ENCODE peak calls at places on chromosomes 5 and 9, in seven cellular contexts. U is fibroblast of lung, A is choroid plexus epithelial cell, V is tibial nerve, G is K562, D is lower leg skin, S is psoas muscle. Q is an unnamed sample.

GRCh38 chr9:131204285-131204684 is 72.0 kb downstream of the FAM78A start:
- DNase-seq in U (no peak), A (no peak), V (no peak), G (no peak), D (no peak), S (no peak), Q (no peak)

GRCh38 chr9:13786131-13786530 is 506.6 kb upstream of the MPDZ start:
- DNase-seq in U (peak), A (peak), V (peak), G (no peak), D (no peak), S (peak), Q (peak)

GRCh38 chr9:137724114-137724445 is 105.3 kb downstream of the EHMT1 start:
- DNase-seq in U (peak), A (peak), V (no peak), G (no peak), D (no peak), S (no peak), Q (no peak)

GRCh38 chr9:134422301-134422700 is 96.0 kb downstream of the RXRA start:
- DNase-seq in U (no peak), A (no peak), V (no peak), G (no peak), D (peak), S (peak), Q (no peak)

GRCh38 chr5:156640751-156641241 is 209.3 kb upstream of the PPP1R2B start:
- DNase-seq in U (peak), A (no peak), V (no peak), G (no peak), D (no peak), S (no peak), Q (peak)

GRCh38 chr5:37132646-37133045 is 116.5 kb downstream of the CPLANE1 start:
- DNase-seq in U (peak), A (peak), V (no peak), G (no peak), D (no peak), S (no peak), Q (peak)

GRCh38 chr5:10633271-10634049 is 69.6 kb downstream of the ANKRD33B start:
- DNase-seq in U (no peak), A (no peak), V (no peak), G (no peak), D (peak), S (no peak), Q (no peak)

GRCh38 chr5:88108490-88109279 is 160.0 kb downstream of the TMEM161B start:
- DNase-seq in U (peak), A (no peak), V (no peak), G (no peak), D (no peak), S (no peak), Q (no peak)

GRCh38 chr5:7927466-7928375 is 58.8 kb downstream of the MTRR start:
- DNase-seq in U (peak), A (peak), V (no peak), G (peak), D (no peak), S (no peak), Q (peak)

GRCh38 chr9:6616976-6617375 is 28.6 kb downstream of the GLDC start:
- DNase-seq in U (peak), A (no peak), V (no peak), G (no peak), D (peak), S (no peak), Q (no peak)

GRCh38 chr9:79127661-79128060 is 444.1 kb upstream of the TLE4 start:
- DNase-seq in U (no peak), A (no peak), V (no peak), G (no peak), D (no peak), S (no peak), Q (no peak)

GRCh38 chr9:16414451-16414850 is 456.0 kb downstream of the BNC2 start:
- DNase-seq in U (peak), A (peak), V (no peak), G (no peak), D (no peak), S (no peak), Q (no peak)

GRCh38 chr9:14221558-14221957 is 92.4 kb downstream of the NFIB start:
- DNase-seq in U (peak), A (peak), V (no peak), G (no peak), D (no peak), S (no peak), Q (peak)

GRCh38 chr9:107487521-107488399 is 1.8 kb downstream of the KLF4 start:
- DNase-seq in U (peak), A (peak), V (peak), G (no peak), D (peak), S (peak), Q (peak)

GRCh38 chr5:133287500-133287899 is 235.7 kb downstream of the HSPA4 start:
- DNase-seq in U (peak), A (peak), V (no peak), G (peak), D (no peak), S (peak), Q (peak)

GRCh38 chr9:34989946-34990635 is 546 bp downstream of the DNAJB5 start:
- DNase-seq in U (peak), A (peak), V (peak), G (peak), D (peak), S (peak), Q (no peak)

GRCh38 chr9:86043999-86044398 is 55.4 kb downstream of the GOLM1 start:
- DNase-seq in U (no peak), A (no peak), V (no peak), G (no peak), D (peak), S (no peak), Q (no peak)

GRCh38 chr5:145976431-145977155 is 40.2 kb downstream of the SH3RF2 start:
- DNase-seq in U (peak), A (peak), V (no peak), G (no peak), D (no peak), S (no peak), Q (peak)

GRCh38 chr5:120464627-120465280 is 654 bp downstream of the PRR16 start:
- DNase-seq in U (peak), A (peak), V (no peak), G (peak), D (peak), S (peak), Q (peak)

GRCh38 chr5:173884402-173885053 is 3.6 kb upstream of the CPEB4 start:
- DNase-seq in U (no peak), A (no peak), V (no peak), G (peak), D (no peak), S (no peak), Q (no peak)

GRCh38 chr9:95852059-95853032 is 23.1 kb upstream of the ERCC6L2 start:
- DNase-seq in U (peak), A (no peak), V (no peak), G (peak), D (no peak), S (no peak), Q (peak)

GRCh38 chr9:93268551-93269314 is 84.8 kb downstream of the WNK2 start:
- DNase-seq in U (no peak), A (no peak), V (no peak), G (no peak), D (no peak), S (peak), Q (no peak)

GRCh38 chr9:33473643-33474352 is at the start of gene NOL6:
- DNase-seq in U (peak), A (peak), V (peak), G (peak), D (peak), S (peak), Q (peak)

GRCh38 chr5:135307143-135307903 is 91.7 kb downstream of the MACROH2A1 start:
- DNase-seq in U (peak), A (no peak), V (no peak), G (no peak), D (peak), S (no peak), Q (no peak)

GRCh38 chr5:53399921-53400697 is 80.3 kb upstream of the FST start:
- DNase-seq in U (no peak), A (peak), V (no peak), G (no peak), D (no peak), S (no peak), Q (no peak)

GRCh38 chr5:6820851-6821479 is 107.7 kb downstream of the TENT4A start:
- DNase-seq in U (no peak), A (peak), V (no peak), G (peak), D (no peak), S (no peak), Q (peak)

GRCh38 chr5:141508808-141509611 is 20.1 kb downstream of the PCDHGC5 start:
- DNase-seq in U (peak), A (peak), V (no peak), G (no peak), D (peak), S (peak), Q (peak)

GRCh38 chr5:52787600-52788504 is at the start of the genes ITGA1 and PELO:
- DNase-seq in U (peak), A (peak), V (peak), G (no peak), D (peak), S (peak), Q (peak)

GRCh38 chr5:135606431-135606830 is 27.6 kb upstream of the CXCL14 start:
- DNase-seq in U (no peak), A (no peak), V (no peak), G (no peak), D (peak), S (no peak), Q (no peak)

GRCh38 chr5:55226934-55227737 is at the start of gene MCIDAS:
- DNase-seq in U (peak), A (no peak), V (no peak), G (peak), D (no peak), S (peak), Q (no peak)

GRCh38 chr5:36613771-36614656 is 7.6 kb downstream of the SLC1A3 start:
- DNase-seq in U (no peak), A (no peak), V (no peak), G (no peak), D (no peak), S (no peak), Q (no peak)

GRCh38 chr5:95924720-95925119 is 36.9 kb downstream of the ELL2 start:
- DNase-seq in U (no peak), A (peak), V (no peak), G (no peak), D (no peak), S (no peak), Q (no peak)

GRCh38 chr5:88877826-88878225 is 5.2 kb downstream of the MEF2C start:
- DNase-seq in U (no peak), A (peak), V (no peak), G (no peak), D (no peak), S (no peak), Q (peak)

GRCh38 chr5:174760721-174761120 is 36.3 kb downstream of the MSX2 start:
- DNase-seq in U (no peak), A (no peak), V (no peak), G (no peak), D (no peak), S (no peak), Q (no peak)

GRCh38 chr5:112445626-112446350 is 26.7 kb upstream of the EPB41L4A start:
- DNase-seq in U (no peak), A (no peak), V (no peak), G (no peak), D (no peak), S (no peak), Q (no peak)

GRCh38 chr5:178530526-178530925 is 59.7 kb downstream of the COL23A1 start:
- DNase-seq in U (no peak), A (no peak), V (no peak), G (no peak), D (no peak), S (peak), Q (no peak)

GRCh38 chr5:143216211-143216610 is 187.3 kb downstream of the NR3C1 start:
- DNase-seq in U (no peak), A (no peak), V (no peak), G (no peak), D (peak), S (no peak), Q (no peak)

GRCh38 chr9:6008169-6008979 is 7.0 kb downstream of the RANBP6 start:
- DNase-seq in U (peak), A (peak), V (peak), G (peak), D (peak), S (peak), Q (peak)

GRCh38 chr9:122246666-122247065 is 17.9 kb upstream of the LHX6 start:
- DNase-seq in U (no peak), A (no peak), V (no peak), G (no peak), D (no peak), S (no peak), Q (no peak)

GRCh38 chr9:3528466-3528865 is 2.7 kb upstream of the RFX3 start:
- DNase-seq in U (no peak), A (no peak), V (no peak), G (peak), D (no peak), S (no peak), Q (no peak)

GRCh38 chr9:3526166-3526902 is 533 bp upstream of the RFX3 start:
- DNase-seq in U (peak), A (peak), V (peak), G (peak), D (peak), S (peak), Q (peak)

GRCh38 chr9:3526903-3527652 is 1.3 kb upstream of the RFX3 start:
- DNase-seq in U (no peak), A (no peak), V (no peak), G (no peak), D (no peak), S (peak), Q (peak)

GRCh38 chr9:3525836-3526165 is at the start of gene RFX3:
- DNase-seq in U (peak), A (peak), V (peak), G (peak), D (peak), S (peak), Q (peak)

GRCh38 chr9:3527653-3527960 is 1.8 kb upstream of the RFX3 start:
- DNase-seq in U (no peak), A (no peak), V (no peak), G (no peak), D (no peak), S (no peak), Q (no peak)
- H3K4me3 ChIP-seq in U (peak), A (peak), V (peak), G (peak), D (no peak), S (peak), Q (peak)

DNA sequence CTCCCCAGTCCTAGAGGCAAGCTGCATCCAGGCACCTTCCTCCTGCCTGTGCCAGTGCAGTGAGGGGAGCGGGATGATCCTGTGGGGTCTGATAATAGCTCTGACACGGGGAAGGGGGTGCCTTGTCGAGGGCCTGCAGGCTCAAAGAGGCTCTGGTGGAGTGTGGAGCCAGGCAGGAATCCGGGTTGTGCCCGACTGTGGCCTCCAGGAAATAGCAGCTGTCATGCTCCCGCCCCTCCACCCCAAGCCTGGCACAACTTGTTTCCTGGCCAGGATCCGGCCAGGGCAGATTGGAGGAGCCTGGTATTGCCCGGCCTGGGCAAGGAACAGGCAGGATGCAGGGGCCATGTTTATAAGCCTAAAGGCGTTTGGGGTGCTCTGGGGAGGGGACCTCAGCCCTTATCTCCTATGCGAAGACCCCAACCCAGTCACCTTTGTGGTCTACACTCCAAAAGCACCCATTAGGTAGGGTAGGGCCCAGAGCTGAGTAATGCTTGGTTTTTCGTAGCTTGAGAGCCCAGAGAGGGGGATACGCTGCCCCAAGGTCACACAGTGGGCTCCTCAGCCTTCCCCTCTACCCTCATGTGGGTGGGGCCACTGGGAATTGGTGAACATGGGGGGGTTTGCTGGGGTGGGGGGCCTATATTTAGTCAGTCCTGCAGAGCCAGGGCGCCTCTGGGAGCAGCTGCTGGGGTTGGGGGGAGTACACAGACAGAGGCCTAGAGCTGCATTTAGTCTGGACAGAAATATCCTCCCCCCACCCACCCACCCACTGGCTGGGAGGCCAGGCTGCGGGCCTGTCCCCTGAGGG is 12.2 kb downstream of the CXXC5 start:
- DNase-seq in U (no peak), A (no peak), V (no peak), G (no peak), D (peak), S (peak), Q (peak)
- H3K4me3 ChIP-seq in U (no peak), A (peak), V (peak), G (peak), D (no peak), S (peak), Q (peak)

GRCh38 chr5:151082274-151082902 is 1.6 kb upstream of the TNIP1 start:
- DNase-seq in U (no peak), A (peak), V (no peak), G (peak), D (no peak), S (no peak), Q (no peak)
- H3K4me3 ChIP-seq in U (peak), A (no peak), V (peak), G (peak), D (no peak), S (peak), Q (peak)

DNA sequence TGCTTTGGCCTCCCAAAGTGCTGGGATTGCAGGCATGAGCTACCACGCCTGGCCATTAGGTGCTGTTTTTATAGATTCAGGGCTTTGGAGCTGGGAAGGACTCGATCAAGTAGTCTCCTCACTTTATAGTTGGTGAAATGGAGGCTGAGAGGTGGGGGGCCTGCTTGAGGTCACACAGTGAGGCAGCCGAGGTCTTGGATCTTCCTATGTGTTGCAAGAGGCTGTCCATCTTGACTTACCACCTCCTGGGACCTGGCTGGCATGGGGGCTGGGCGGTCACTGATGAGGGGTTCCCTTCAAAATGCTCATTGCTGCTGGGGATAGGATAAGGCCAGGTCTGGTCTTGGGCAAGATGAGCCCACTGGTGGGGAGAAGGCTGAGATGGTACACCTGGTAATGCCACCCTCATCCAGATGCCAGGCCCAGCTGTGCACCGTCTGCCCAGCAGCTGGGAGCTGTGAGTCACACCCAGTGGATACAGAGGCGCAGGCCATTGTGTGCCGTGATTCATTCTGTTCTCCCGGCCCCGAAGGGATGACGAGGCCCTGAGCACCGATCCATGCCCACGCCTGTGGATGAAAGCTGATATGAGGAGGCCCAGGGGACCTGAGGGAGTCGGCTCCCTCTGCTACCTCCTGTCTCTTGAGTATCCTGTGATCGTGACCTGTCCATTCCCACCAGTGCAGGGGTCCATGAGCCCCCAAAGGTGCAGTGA is 10.5 kb upstream of the NDST1 start:
- DNase-seq in U (peak), A (peak), V (peak), G (no peak), D (peak), S (peak), Q (peak)
- H3K4me3 ChIP-seq in U (no peak), A (no peak), V (no peak), G (no peak), D (no peak), S (no peak), Q (peak)

GRCh38 chr5:9523090-9523813 is 22.6 kb downstream of the SEMA5A start:
- DNase-seq in U (peak), A (no peak), V (no peak), G (no peak), D (no peak), S (no peak), Q (peak)
- H3K4me3 ChIP-seq in U (no peak), A (no peak), V (no peak), G (no peak), D (no peak), S (no peak), Q (no peak)

DNA sequence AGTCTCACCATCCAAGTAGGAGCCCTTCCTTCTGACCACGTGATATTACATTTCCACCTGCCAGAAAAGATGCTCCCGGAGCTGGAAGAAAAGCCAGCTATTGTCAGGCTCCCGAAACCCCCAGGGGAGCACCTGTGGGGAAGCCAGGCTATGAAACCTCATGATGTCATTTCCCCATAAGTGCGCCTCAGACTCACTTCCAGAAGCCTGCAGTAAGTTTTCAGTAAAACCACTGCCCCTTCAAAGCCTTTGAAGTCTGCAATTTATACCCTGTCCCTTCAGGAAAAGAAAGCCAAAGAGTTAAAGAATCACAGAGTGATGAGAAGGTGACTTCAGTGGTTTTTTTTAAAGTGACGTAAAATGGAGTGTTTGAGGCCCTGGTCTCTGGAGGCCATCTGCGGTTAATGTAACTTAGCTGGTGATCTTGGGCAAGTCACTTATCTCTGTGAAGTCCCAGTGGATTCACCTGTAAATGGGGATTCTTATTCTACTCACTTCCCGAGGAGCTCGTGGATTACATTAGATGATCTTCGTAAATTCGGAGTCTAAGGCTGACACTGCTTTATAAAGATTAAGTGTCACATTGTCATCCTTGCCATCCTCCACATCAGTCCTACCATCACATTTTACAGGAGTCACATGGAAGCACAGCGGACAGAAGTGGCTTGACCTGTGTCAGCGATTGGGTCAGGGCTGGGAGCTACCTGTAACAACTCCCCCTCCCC is 2.6 kb upstream of the SEMA6A start:
- DNase-seq in U (no peak), A (no peak), V (no peak), G (no peak), D (no peak), S (no peak), Q (no peak)
- H3K4me3 ChIP-seq in U (no peak), A (no peak), V (no peak), G (no peak), D (no peak), S (no peak), Q (no peak)

DNA sequence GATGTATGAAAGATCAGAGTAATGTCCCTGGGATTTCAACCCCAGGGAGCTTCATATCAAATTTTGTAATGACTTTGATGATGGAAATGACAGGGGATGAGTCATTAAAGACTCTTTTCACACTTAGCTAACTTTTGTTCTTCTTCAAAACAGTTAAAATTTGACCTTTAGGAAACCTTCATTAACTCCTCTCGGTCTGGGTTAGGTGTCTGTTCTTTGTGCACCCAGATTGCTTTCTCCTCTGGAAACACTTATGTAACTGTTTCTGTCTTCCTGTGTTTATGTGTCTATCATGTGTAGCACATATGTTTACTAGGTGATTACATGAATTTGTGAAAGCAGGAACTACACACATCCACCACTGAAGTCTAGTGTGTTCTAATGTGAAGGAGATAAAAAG is 1.6 kb downstream of the SRFBP1 start:
- DNase-seq in U (no peak), A (no peak), V (no peak), G (no peak), D (no peak), S (no peak), Q (no peak)
- H3K4me3 ChIP-seq in U (peak), A (no peak), V (no peak), G (peak), D (no peak), S (peak), Q (peak)